ENCODE peak calls at places on chromosomes 12 and 14, in four cellular contexts. A is HepG2, L is HEK293T, F is K562. T is an unnamed sample.

GRCh38 chr12:26460361-26460760 is 265.0 kb downstream of the SSPN start:
- DNase-seq in A (no peak), L (no peak), F (no peak), T (no peak)

GRCh38 chr14:76201162-76201561 is 49.4 kb downstream of the GPATCH2L start:
- DNase-seq in A (no peak), L (no peak), F (no peak), T (no peak)

GRCh38 chr14:98174031-98174430 is 1098.0 kb downstream of the BCL11B start:
- DNase-seq in A (no peak), L (no peak), F (no peak), T (no peak)

GRCh38 chr14:23351681-23352505 is 794 bp downstream of the SLC22A17 start:
- DNase-seq in A (no peak), L (no peak), F (peak; percentile 27), T (peak; percentile 54)

GRCh38 chr12:38157274-38157932 is 159.2 kb upstream of the ALG10B start:
- DNase-seq in A (no peak), L (no peak), F (no peak), T (no peak)

GRCh38 chr14:91350813-91351507 is 66.7 kb downstream of the CCDC88C start:
- DNase-seq in A (no peak), L (no peak), F (no peak), T (no peak)

GRCh38 chr12:109544955-109545531 is 28.3 kb downstream of the MMAB start:
- DNase-seq in A (no peak), L (no peak), F (no peak), T (no peak)

GRCh38 chr14:45258805-45259204 is 5.8 kb upstream of the MIS18BP1 start:
- DNase-seq in A (no peak), L (no peak), F (no peak), T (no peak)

GRCh38 chr14:89237923-89238529 is 179.0 kb downstream of the FOXN3 start:
- DNase-seq in A (no peak), L (peak; percentile 13), F (no peak), T (no peak)

GRCh38 chr12:1539135-1539534 is 55.2 kb downstream of the FBXL14 start:
- DNase-seq in A (no peak), L (no peak), F (no peak), T (no peak)

GRCh38 chr12:18589316-18589715 is 148.5 kb downstream of the PLCZ1 start:
- DNase-seq in A (no peak), L (no peak), F (no peak), T (no peak)

GRCh38 chr12:62754706-62755105 is 180.2 kb downstream of the PPM1H start:
- DNase-seq in A (no peak), L (no peak), F (no peak), T (no peak)

GRCh38 chr12:132572801-132573760 is 37.3 kb downstream of the LRCOL1 start:
- DNase-seq in A (no peak), L (no peak), F (no peak), T (no peak)

GRCh38 chr14:77037886-77038511 is 9.5 kb upstream of the IRF2BPL start:
- DNase-seq in A (no peak), L (no peak), F (no peak), T (no peak)

GRCh38 chr12:321606-322326 is 59.1 kb upstream of the SLC6A13 start:
- DNase-seq in A (peak; percentile 30), L (no peak), F (no peak), T (no peak)

GRCh38 chr12:102680296-102680695 is 199.9 kb upstream of the IGF1 start:
- DNase-seq in A (no peak), L (no peak), F (no peak), T (no peak)

GRCh38 chr12:12985817-12986408 is 14.2 kb downstream of the HEBP1 start:
- DNase-seq in A (peak; percentile 11), L (peak; percentile 72), F (peak; percentile 26), T (peak; percentile 76)

GRCh38 chr12:46608431-46609280 is 217.1 kb downstream of the SLC38A4 start:
- DNase-seq in A (no peak), L (no peak), F (no peak), T (no peak)

GRCh38 chr14:91230363-91231035 is 14.0 kb downstream of the GPR68 start:
- DNase-seq in A (no peak), L (no peak), F (no peak), T (no peak)

GRCh38 chr12:120381752-120382419 is 12.9 kb upstream of the MSI1 start:
- DNase-seq in A (peak; percentile 74), L (no peak), F (peak; percentile 61), T (no peak)

GRCh38 chr12:80353254-80353653 is 90.8 kb upstream of the PTPRQ start:
- DNase-seq in A (peak; percentile 83), L (no peak), F (no peak), T (no peak)

DNA sequence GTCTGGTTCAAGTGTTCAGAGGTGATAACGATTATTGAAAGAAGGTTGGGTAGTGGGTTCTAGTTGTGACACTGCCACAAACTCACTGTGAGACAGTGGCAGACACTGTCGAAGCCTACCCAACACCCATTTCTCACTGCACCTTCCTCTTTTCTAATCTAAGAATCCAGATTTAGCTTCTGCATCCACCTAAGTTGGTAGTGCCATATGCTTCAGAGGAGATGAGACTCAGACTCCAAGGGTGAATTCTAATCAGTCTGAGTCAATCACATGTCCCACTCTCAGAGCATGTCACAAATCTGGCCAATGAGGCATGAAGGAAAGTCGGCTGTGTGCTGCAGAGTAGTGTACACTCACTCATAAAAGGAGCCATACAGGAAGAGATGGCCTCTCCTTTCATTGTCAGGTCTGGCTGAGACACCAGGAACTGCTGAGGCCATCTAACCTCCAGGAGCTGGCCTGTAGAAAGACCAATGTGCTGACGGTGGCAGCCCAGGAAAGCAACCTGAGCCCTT is 102.1 kb upstream of the RAP1B start:
- DNase-seq in A (no peak), L (no peak), F (no peak), T (no peak)
- TF ChIP-seq ELF4 in A (no peak), L (no peak), F (no peak), T (no peak)

DNA sequence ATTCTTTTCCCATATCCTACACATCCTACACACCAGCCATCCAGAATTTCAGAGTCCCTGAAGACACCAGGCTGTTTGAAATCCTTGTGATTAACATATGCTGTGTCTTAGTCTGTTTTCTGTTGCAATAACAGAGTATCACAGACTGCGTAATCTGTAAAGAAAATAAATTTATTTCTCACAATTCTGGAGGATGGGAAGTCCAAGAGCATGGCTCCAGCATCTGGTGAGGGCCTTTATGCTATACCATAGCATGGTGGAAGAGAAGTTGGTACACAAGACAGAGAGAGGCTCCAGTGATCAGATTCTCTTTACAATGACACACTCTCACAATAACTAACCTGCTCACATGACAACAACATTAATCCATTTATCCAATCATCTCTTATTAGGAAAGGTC is 4.1 kb downstream of the ART4 start:
- DNase-seq in A (no peak), L (no peak), F (no peak), T (no peak)
- TF ChIP-seq ELF4 in A (no peak), L (no peak), F (no peak), T (no peak)

DNA sequence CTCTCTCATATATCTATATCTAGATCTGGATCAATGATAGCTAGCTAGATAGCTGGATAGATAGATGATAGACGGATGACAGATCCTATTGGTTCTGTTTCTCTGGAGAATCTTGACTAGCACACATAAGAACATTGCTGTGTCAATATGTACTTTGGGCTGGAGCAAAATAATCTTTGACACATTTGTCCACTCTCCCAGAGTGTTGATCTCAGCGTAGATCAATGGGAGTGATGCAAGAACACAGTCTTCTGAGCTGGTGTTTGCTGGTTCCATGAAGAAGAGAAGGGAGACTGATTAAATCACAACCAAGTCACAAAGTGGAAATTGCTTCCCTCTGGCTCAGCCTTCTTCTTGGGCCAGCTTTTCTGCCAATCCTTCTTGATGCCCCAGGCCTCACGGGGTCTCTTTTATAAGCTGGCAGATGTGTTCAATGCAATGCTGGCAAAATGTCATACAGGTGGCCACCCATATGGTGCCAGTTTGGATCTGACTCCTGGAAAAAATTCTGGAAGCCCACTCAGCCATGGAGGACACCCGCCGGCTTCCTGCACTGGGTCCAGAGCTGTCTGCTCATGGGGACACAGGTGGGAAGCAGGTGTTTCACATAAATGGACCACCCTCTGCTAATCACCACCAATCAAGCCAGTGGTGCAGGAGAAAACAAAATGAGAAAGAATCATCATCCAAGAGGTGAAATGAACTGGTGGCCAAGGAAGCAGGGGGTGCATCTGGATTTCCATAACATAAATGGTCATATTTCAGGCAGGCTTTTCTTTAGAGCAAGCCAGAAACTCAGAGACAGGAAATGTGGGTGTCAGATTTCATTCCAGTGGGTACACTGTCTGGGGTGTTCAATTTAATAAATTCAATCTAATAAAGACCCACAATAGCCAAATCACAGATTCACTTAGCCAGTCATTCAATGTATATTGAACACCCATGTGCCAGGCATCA is 310.3 kb downstream of the DPF3 start:
- DNase-seq in A (no peak), L (no peak), F (no peak), T (no peak)
- TF ChIP-seq ELF4 in A (no peak), L (no peak), F (no peak), T (no peak)

DNA sequence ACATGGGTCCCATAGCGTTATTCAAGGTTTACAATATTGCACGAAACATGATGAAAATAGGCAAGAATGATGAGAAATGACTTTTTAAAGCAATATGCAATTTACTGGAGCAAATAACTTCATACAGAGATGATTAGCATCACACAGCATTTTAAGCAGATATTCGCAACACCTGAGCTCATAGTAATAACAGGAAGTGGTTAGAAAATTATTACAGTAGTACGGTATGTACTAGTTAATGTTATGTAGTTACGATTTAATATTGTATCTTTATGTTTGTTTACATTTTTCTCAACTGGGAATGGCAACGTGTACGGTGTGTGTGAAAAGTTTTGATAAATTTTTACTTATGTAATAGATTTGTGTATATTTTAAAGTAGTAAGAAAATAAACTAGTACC is 102.6 kb downstream of the OSBPL8 start:
- DNase-seq in A (no peak), L (no peak), F (no peak), T (no peak)
- TF ChIP-seq ELF4 in A (no peak), L (no peak), F (no peak), T (no peak)

GRCh38 chr12:89319111-89319510 is 33.2 kb downstream of the DUSP6 start:
- DNase-seq in A (no peak), L (no peak), F (no peak), T (no peak)
- TF ChIP-seq ELF4 in A (no peak), L (no peak), F (no peak), T (no peak)

GRCh38 chr14:55092326-55092725 is 36.7 kb upstream of the LGALS3 start:
- DNase-seq in A (no peak), L (no peak), F (no peak), T (no peak)
- TF ChIP-seq ELF4 in A (no peak), L (no peak), F (no peak), T (no peak)